ENCODE peak calls at places on chromosomes 16 and 17, in six cellular contexts. F is foreskin melanocyte; S is NCI-H1436; O is activated naive CD4-positive, alpha-beta T cell treated with anti-CD3 and anti-CD28 coated beads for 36 hours; K is aorta; Y is A673. U is an unnamed sample.

GRCh38 chr16:30084816-30085159 is 6.9 kb downstream of the TBX6 start:
- DNase-seq in F (no peak), S (no peak), O (no peak), K (peak), Y (no peak), U (no peak)

GRCh38 chr16:84340305-84341040 is 27.9 kb upstream of the ATP2C2 start:
- DNase-seq in F (no peak), S (no peak), O (no peak), K (peak), Y (no peak), U (no peak)

GRCh38 chr17:75481194-75482059 is 25.0 kb downstream of the TMEM94 start:
- DNase-seq in F (no peak), S (no peak), O (no peak), K (no peak), Y (no peak), U (no peak)

GRCh38 chr17:68035131-68035522 is 408 bp upstream of the KPNA2 start:
- DNase-seq in F (no peak), S (no peak), O (peak), K (peak), Y (peak), U (no peak)

GRCh38 chr16:49148410-49148809 is 133.2 kb downstream of the CBLN1 start:
- DNase-seq in F (no peak), S (no peak), O (no peak), K (no peak), Y (no peak), U (no peak)

GRCh38 chr17:45973943-45974859 is 24.8 kb upstream of the STH start:
- DNase-seq in F (no peak), S (no peak), O (no peak), K (peak), Y (no peak), U (no peak)

GRCh38 chr17:45371414-45372324 is 54.8 kb upstream of the MAP3K14 start:
- DNase-seq in F (peak), S (no peak), O (peak), K (peak), Y (peak), U (no peak)

GRCh38 chr16:50697421-50697715 is 4.0 kb downstream of the NOD2 start:
- DNase-seq in F (no peak), S (no peak), O (no peak), K (no peak), Y (no peak), U (no peak)

GRCh38 chr16:84098939-84099338 is 17.8 kb downstream of the MBTPS1 start:
- DNase-seq in F (no peak), S (no peak), O (no peak), K (no peak), Y (no peak), U (no peak)